ENCODE peak calls at places on chromosomes 3 and 15, in eight cellular contexts. F, A, T, N, S, Q, Y and Z are unnamed samples.

GRCh38 chr15:60964527-60964926 is 264.6 kb downstream of the RORA start:
- DNase-seq in Q (no peak), N (no peak), S (no peak), A (no peak), Y (no peak), F (no peak), T (peak; percentile 13), Z (no peak)

GRCh38 chr15:29143293-29143692 is 126.3 kb downstream of the NSMCE3 start:
- DNase-seq in S (no peak), T (no peak), A (no peak), N (no peak), F (no peak), Y (no peak), Q (no peak), Z (no peak)

GRCh38 chr3:149576071-149576564 is 81.7 kb downstream of the WWTR1 start:
- DNase-seq in Y (no peak), S (peak; percentile 63), T (peak; percentile 89), A (peak; percentile 51), F (no peak), Q (peak; percentile 99), N (peak; percentile 86), Z (peak; percentile 22)

GRCh38 chr3:41131224-41131623 is 68.1 kb upstream of the CTNNB1 start:
- DNase-seq in S (no peak), F (no peak), N (no peak), Y (peak; percentile 29), Q (no peak), A (no peak), T (no peak), Z (no peak)

GRCh38 chr3:160140756-160141155 is 84.5 kb upstream of the C3orf80 start:
- DNase-seq in F (no peak), Y (no peak), N (no peak), A (no peak), Q (no peak), S (no peak), T (no peak), Z (no peak)

GRCh38 chr3:9015250-9015649 is 52.0 kb upstream of the RAD18 start:
- DNase-seq in A (no peak), Y (no peak), T (no peak), F (no peak), S (no peak), N (no peak), Q (no peak), Z (no peak)

GRCh38 chr3:25426408-25426807 is 1.7 kb upstream of the RARB start:
- DNase-seq in T (peak; percentile 51), Y (no peak), F (no peak), N (no peak), S (no peak), A (no peak), Q (no peak), Z (no peak)

GRCh38 chr3:112531358-112531781 is 30.4 kb downstream of the ATG3 start:
- DNase-seq in T (peak; percentile 38), A (peak; percentile 3), F (no peak), S (peak; percentile 9), N (peak; percentile 6), Y (no peak), Q (peak; percentile 53), Z (peak; percentile 48)

GRCh38 chr3:159187706-159188105 is 385.9 kb downstream of the MFSD1 start:
- DNase-seq in N (no peak), S (no peak), A (no peak), T (no peak), F (no peak), Y (no peak), Q (no peak), Z (no peak)

GRCh38 chr15:25725758-25726157 is 137.4 kb downstream of the ATP10A start:
- DNase-seq in F (no peak), A (no peak), Y (no peak), Q (no peak), T (no peak), S (no peak), N (no peak), Z (no peak)

GRCh38 chr15:94174399-94174802 is 57.0 kb upstream of the MCTP2 start:
- DNase-seq in F (peak; percentile 30), T (no peak), Y (no peak), Q (no peak), S (no peak), N (no peak), A (no peak), Z (peak; percentile 96)

GRCh38 chr15:74937602-74938371 is at the start of gene COX5A:
- DNase-seq in F (peak; percentile 75), S (peak; percentile 97), Y (peak; percentile 87), A (peak; percentile 85), T (peak; percentile 99), N (peak; percentile 91), Q (peak; percentile 98), Z (peak; percentile 96)
- TF ChIP-seq POLR2A in F (peak; percentile 97), S (peak; percentile 95), Y (peak; percentile 73), A (peak; percentile 95), T (peak; percentile 96), N (peak; percentile 76), Q (peak; percentile 82), Z (peak; percentile 88)

GRCh38 chr3:124993462-124993861 is 58.9 kb upstream of the MUC13 start:
- DNase-seq in Y (no peak), T (no peak), N (no peak), F (no peak), A (no peak), S (peak; percentile 4), Q (no peak), Z (no peak)
- TF ChIP-seq MAX in Y (no peak), T (no peak), N (no peak), F (no peak), A (no peak), S (no peak), Q (no peak), Z (no peak)

GRCh38 chr3:157805553-157805952 is 300.7 kb downstream of the SHOX2 start:
- DNase-seq in A (no peak), N (no peak), T (no peak), S (no peak), Y (no peak), F (no peak), Q (no peak), Z (no peak)
- TF ChIP-seq CTCF in A (no peak), N (no peak), T (no peak), S (no peak), Y (no peak), F (no peak), Q (no peak), Z (no peak)

GRCh38 chr15:37100109-37100873 is at the start of gene MEIS2:
- DNase-seq in N (peak; percentile 59), A (peak; percentile 83), Q (peak; percentile 87), T (peak; percentile 93), S (peak; percentile 93), F (peak; percentile 37), Y (no peak), Z (peak; percentile 82)
- TF ChIP-seq POLR2A in N (peak; percentile 34), A (peak; percentile 50), Q (no peak), T (peak; percentile 65), S (peak; percentile 90), F (peak; percentile 88), Y (no peak), Z (peak; percentile 21)

GRCh38 chr3:151085889-151086483 is 522 bp downstream of the MED12L start:
- DNase-seq in Y (no peak), Q (no peak), T (peak; percentile 30), N (no peak), S (no peak), F (no peak), A (no peak), Z (peak; percentile 11)
- TF ChIP-seq MAX in Y (peak; percentile 28), Q (no peak), T (no peak), N (no peak), S (no peak), F (no peak), A (no peak), Z (no peak)

GRCh38 chr3:153706706-153707105 is 414.5 kb upstream of the ARHGEF26 start:
- DNase-seq in Y (no peak), N (no peak), A (no peak), F (no peak), Q (no peak), T (no peak), S (no peak), Z (no peak)

GRCh38 chr3:153704115-153704514 is 417.1 kb upstream of the ARHGEF26 start:
- DNase-seq in N (no peak), Q (no peak), T (no peak), Y (no peak), S (no peak), F (no peak), A (no peak), Z (no peak)
- TF ChIP-seq CTCF in N (no peak), Q (no peak), T (no peak), Y (no peak), S (no peak), F (no peak), A (no peak), Z (no peak)